ENCODE peak calls at places on chromosomes 3 and 15, in five cellular contexts. P is neural progenitor cell, D is iris pigment epithelial cell, A is anterior cingulate cortex, T is colonic mucosa. W is an unnamed sample.

GRCh38 chr15:38454687-38455071 is 752 bp downstream of the FAM98B start:
- DNase-seq in T (no peak), P (peak), A (no peak), D (no peak), W (no peak)

GRCh38 chr3:187150599-187150998 is 11.3 kb upstream of the RPL39L start:
- DNase-seq in T (peak), A (no peak), D (no peak), P (no peak), W (peak)

GRCh38 chr3:53227993-53228885 is 27.6 kb downstream of the TKT start:
- DNase-seq in A (no peak), D (no peak), T (no peak), P (no peak), W (no peak)

GRCh38 chr15:63909819-63910437 is 76.2 kb upstream of the HERC1 start:
- DNase-seq in D (peak), A (no peak), T (no peak), P (no peak), W (peak)

GRCh38 chr3:12336099-12336498 is 47.2 kb downstream of the PPARG start:
- DNase-seq in T (no peak), D (peak), P (no peak), A (no peak), W (no peak)

GRCh38 chr3:31936661-31937060 is 44.4 kb downstream of the OSBPL10 start:
- DNase-seq in T (no peak), A (no peak), P (no peak), D (peak), W (no peak)

GRCh38 chr3:26068890-26069289 is 279.0 kb downstream of the OXSM start:
- DNase-seq in A (no peak), D (no peak), T (no peak), P (no peak), W (no peak)

GRCh38 chr3:43212914-43213611 is 73.3 kb upstream of the SNRK start:
- DNase-seq in T (no peak), A (no peak), D (no peak), P (no peak), W (no peak)

GRCh38 chr15:90221251-90221900 is 12.4 kb downstream of the CIB1 start:
- DNase-seq in A (peak), D (peak), P (peak), T (peak), W (peak)

GRCh38 chr15:90201150-90201943 is at the start of gene SEMA4B:
- DNase-seq in A (peak), T (peak), D (peak), P (peak), W (peak)

GRCh38 chr3:108416111-108416869 is 94.1 kb downstream of the MYH15 start:
- DNase-seq in A (no peak), D (peak), P (no peak), T (no peak), W (no peak)

W was measured in WERI-Rb-1.